ENCODE peak calls at places on chromosomes 2 and 18, in ten cellular contexts. L is RWPE1; P is stimulated activated naive CD8-positive, alpha-beta T cell treated with anti-CD3 and anti-CD28 coated beads, Interleukin-15, Interleukin-2, amounts not matched to agents 100 U/mL and 50 U/mL, for 24 hours; C is T-helper 1 cell; A is NCI-H1105 treated with DMSO at 0.1 percent for 48 hours; N is stimulated activated CD4-positive, alpha-beta T cell treated with anti-CD3 and anti-CD28 coated beads, Interleukin-2, amount 100 ng/mL, for 48 hours; R is mammary epithelial cell; J is epithelial cell of prostate; Q is HEK293T; O is Caco-2. D is an unnamed sample.

GRCh38 chr2:84686783-84687442 is 170.6 kb downstream of the DNAH6 start:
- DNase-seq in P (no peak), C (no peak), A (no peak), L (no peak), N (no peak), Q (no peak), O (no peak), J (no peak), R (no peak), D (no peak)

GRCh38 chr2:239398536-239398935 is 2.3 kb downstream of the HDAC4 start:
- DNase-seq in R (no peak), J (no peak), N (no peak), C (no peak), A (no peak), P (no peak), O (no peak), L (no peak), Q (no peak), D (no peak)

GRCh38 chr2:196225213-196225612 is 53.8 kb upstream of the STK17B start:
- DNase-seq in O (no peak), P (no peak), J (no peak), A (no peak), R (peak), C (no peak), L (peak), N (no peak), Q (no peak), D (no peak)

GRCh38 chr2:66446178-66446860 is 11.4 kb downstream of the MEIS1 start:
- DNase-seq in P (no peak), N (no peak), O (no peak), C (no peak), J (no peak), R (no peak), Q (no peak), A (no peak), L (no peak), D (no peak)

GRCh38 chr2:26516781-26517180 is 38.9 kb upstream of the OTOF start:
- DNase-seq in R (no peak), O (no peak), N (no peak), A (no peak), J (no peak), Q (no peak), L (no peak), C (no peak), P (no peak), D (no peak)

GRCh38 chr2:19361325-19361990 is 3.0 kb upstream of the OSR1 start:
- DNase-seq in C (no peak), N (no peak), J (no peak), R (no peak), L (no peak), A (no peak), Q (no peak), P (no peak), O (no peak), D (no peak)

GRCh38 chr2:29192526-29192925 is 77.3 kb downstream of the CLIP4 start:
- DNase-seq in L (no peak), O (no peak), N (no peak), R (no peak), P (no peak), C (no peak), Q (no peak), J (no peak), A (no peak), D (no peak)

GRCh38 chr2:63662028-63662804 is 73.5 kb downstream of the MDH1 start:
- DNase-seq in R (no peak), L (no peak), Q (no peak), O (peak), P (no peak), A (no peak), C (no peak), N (no peak), J (no peak), D (no peak)

GRCh38 chr2:15112216-15112615 is 448.9 kb downstream of the NBAS start:
- DNase-seq in J (peak), N (no peak), O (no peak), R (no peak), A (peak), P (no peak), L (no peak), Q (no peak), C (no peak), D (no peak)

GRCh38 chr18:55416791-55417190 is 171.2 kb downstream of the TCF4 start:
- DNase-seq in R (no peak), J (no peak), N (no peak), A (no peak), P (no peak), Q (no peak), C (no peak), O (no peak), L (no peak), D (no peak)

GRCh38 chr2:240586919-240587800 is 626 bp downstream of the CAPN10 start:
- DNase-seq in R (peak), N (peak), C (peak), P (peak), L (no peak), O (no peak), J (no peak), Q (no peak), A (peak), D (no peak)

GRCh38 chr2:143893340-143893739 is 626.6 kb downstream of the ZEB2 start:
- DNase-seq in R (no peak), C (no peak), O (no peak), L (no peak), P (no peak), N (no peak), J (no peak), A (no peak), Q (no peak), D (no peak)

GRCh38 chr18:44497294-44497693 is 183.4 kb upstream of the SETBP1 start:
- DNase-seq in L (no peak), N (no peak), P (no peak), R (no peak), A (no peak), C (no peak), Q (no peak), O (no peak), J (no peak), D (no peak)

GRCh38 chr2:234690569-234691225 is 193.8 kb upstream of the ARL4C start:
- DNase-seq in P (no peak), O (no peak), R (peak), Q (no peak), L (no peak), C (no peak), A (peak), J (no peak), N (no peak), D (no peak)

GRCh38 chr2:81583311-81584108 is 1279.0 kb upstream of the LRRTM1 start:
- DNase-seq in O (no peak), C (no peak), A (no peak), R (no peak), Q (no peak), P (no peak), N (no peak), J (no peak), L (no peak), D (no peak)

GRCh38 chr2:36478999-36479398 is 119.0 kb downstream of the FEZ2 start:
- DNase-seq in L (no peak), P (no peak), J (no peak), O (no peak), Q (no peak), N (no peak), R (no peak), A (no peak), C (no peak), D (no peak)

GRCh38 chr2:18001671-18002070 is 123.2 kb downstream of the KCNS3 start:
- DNase-seq in R (no peak), O (no peak), J (no peak), N (no peak), C (no peak), Q (no peak), P (no peak), A (no peak), L (no peak), D (no peak)

GRCh38 chr2:75200140-75200985 is 1.0 kb upstream of the TACR1 start:
- DNase-seq in A (peak), Q (peak), R (peak), O (no peak), C (no peak), N (no peak), P (peak), J (no peak), L (peak), D (no peak)

GRCh38 chr2:65800998-65801397 is 368.6 kb upstream of the SPRED2 start:
- DNase-seq in A (no peak), P (no peak), N (no peak), O (no peak), J (no peak), C (no peak), R (peak), L (no peak), Q (peak), D (no peak)

GRCh38 chr18:79876497-79876896 is 75.0 kb downstream of the SLC66A2 start:
- DNase-seq in N (no peak), Q (no peak), R (peak), C (no peak), P (no peak), A (no peak), L (peak), J (peak), O (no peak), D (no peak)

GRCh38 chr2:31893093-31893492 is 117.7 kb downstream of the MEMO1 start:
- DNase-seq in P (no peak), C (no peak), A (no peak), N (no peak), J (no peak), Q (no peak), R (no peak), L (no peak), O (no peak), D (no peak)

GRCh38 chr2:239793086-239793485 is 232.1 kb downstream of the NDUFA10 start:
- DNase-seq in P (no peak), A (no peak), R (no peak), O (no peak), N (no peak), C (no peak), L (no peak), Q (no peak), J (no peak), D (no peak)

GRCh38 chr2:120617055-120617454 is 118.6 kb upstream of the GLI2 start:
- DNase-seq in L (no peak), N (no peak), P (no peak), C (no peak), A (no peak), J (no peak), Q (no peak), O (no peak), R (no peak), D (no peak)

GRCh38 chr2:149808556-149808955 is 221.0 kb upstream of the MMADHC start:
- DNase-seq in A (no peak), N (no peak), O (no peak), J (no peak), L (no peak), R (no peak), C (no peak), P (no peak), Q (no peak), D (no peak)

GRCh38 chr2:70029814-70030409 is 57.4 kb upstream of the PCBP1 start:
- DNase-seq in R (no peak), C (no peak), Q (peak), J (no peak), A (no peak), O (peak), N (no peak), L (no peak), P (no peak), D (no peak)

GRCh38 chr18:13236411-13236810 is 17.9 kb downstream of the LDLRAD4 start:
- DNase-seq in Q (no peak), P (no peak), A (no peak), O (no peak), C (no peak), J (no peak), N (no peak), L (no peak), R (no peak), D (no peak)

GRCh38 chr2:129801575-129801974 is 177.9 kb upstream of the RAB6C start:
- DNase-seq in O (no peak), P (no peak), L (peak), C (no peak), R (peak), N (no peak), J (peak), A (no peak), Q (no peak), D (no peak)